ENCODE peak calls at places on chromosomes 11 and 22, in seven cellular contexts. One of them, this sample, is unnamed.

GRCh38 chr11:73612601-73613137 is 14.8 kb upstream of the FAM168A start:
- DNase-seq in CD8-positive, alpha-beta T cell: no peak
- DNase-seq in transverse colon: no peak
- DNase-seq in stimulated activated CD4-positive, alpha-beta T cell treated with anti-CD3 and anti-CD28 coated beads, Interleukin-15, amount 100 ng/mL, for 24 hours: no peak
- DNase-seq in naive thymus-derived CD8-positive, alpha-beta T cell: no peak
- DNase-seq in NCI-H2081: no peak
- DNase-seq in frontal cortex: no peak
- DNase-seq in this sample: no peak

GRCh38 chr11:61911701-61912529 is 5.5 kb downstream of the RAB3IL1 start:
- DNase-seq in frontal cortex: no peak
- DNase-seq in transverse colon: no peak
- DNase-seq in naive thymus-derived CD8-positive, alpha-beta T cell: no peak
- DNase-seq in stimulated activated CD4-positive, alpha-beta T cell treated with anti-CD3 and anti-CD28 coated beads, Interleukin-15, amount 100 ng/mL, for 24 hours: no peak
- DNase-seq in NCI-H2081: no peak
- DNase-seq in CD8-positive, alpha-beta T cell: no peak
- DNase-seq in this sample: no peak

GRCh38 chr22:44351685-44352377 is 39.1 kb upstream of the SHISAL1 start:
- DNase-seq in transverse colon: peak
- DNase-seq in naive thymus-derived CD8-positive, alpha-beta T cell: no peak
- DNase-seq in stimulated activated CD4-positive, alpha-beta T cell treated with anti-CD3 and anti-CD28 coated beads, Interleukin-15, amount 100 ng/mL, for 24 hours: peak
- DNase-seq in CD8-positive, alpha-beta T cell: no peak
- DNase-seq in frontal cortex: no peak
- DNase-seq in NCI-H2081: no peak
- DNase-seq in this sample: no peak

GRCh38 chr11:115132829-115133228 is 371.4 kb downstream of the CADM1 start:
- DNase-seq in stimulated activated CD4-positive, alpha-beta T cell treated with anti-CD3 and anti-CD28 coated beads, Interleukin-15, amount 100 ng/mL, for 24 hours: peak
- DNase-seq in transverse colon: peak
- DNase-seq in NCI-H2081: no peak
- DNase-seq in frontal cortex: no peak
- DNase-seq in naive thymus-derived CD8-positive, alpha-beta T cell: no peak
- DNase-seq in CD8-positive, alpha-beta T cell: no peak
- DNase-seq in this sample: no peak

GRCh38 chr22:30955153-30955552 is 13.4 kb downstream of the MORC2 start:
- DNase-seq in naive thymus-derived CD8-positive, alpha-beta T cell: no peak
- DNase-seq in NCI-H2081: no peak
- DNase-seq in CD8-positive, alpha-beta T cell: no peak
- DNase-seq in transverse colon: no peak
- DNase-seq in frontal cortex: no peak
- DNase-seq in stimulated activated CD4-positive, alpha-beta T cell treated with anti-CD3 and anti-CD28 coated beads, Interleukin-15, amount 100 ng/mL, for 24 hours: no peak
- DNase-seq in this sample: no peak

GRCh38 chr11:36148701-36149100 is 140.5 kb downstream of the COMMD9 start:
- DNase-seq in CD8-positive, alpha-beta T cell: no peak
- DNase-seq in naive thymus-derived CD8-positive, alpha-beta T cell: no peak
- DNase-seq in NCI-H2081: no peak
- DNase-seq in frontal cortex: no peak
- DNase-seq in stimulated activated CD4-positive, alpha-beta T cell treated with anti-CD3 and anti-CD28 coated beads, Interleukin-15, amount 100 ng/mL, for 24 hours: no peak
- DNase-seq in transverse colon: no peak
- DNase-seq in this sample: no peak

GRCh38 chr22:47394504-47395440 is 632.3 kb downstream of the TBC1D22A start:
- DNase-seq in frontal cortex: no peak
- DNase-seq in naive thymus-derived CD8-positive, alpha-beta T cell: no peak
- DNase-seq in transverse colon: no peak
- DNase-seq in NCI-H2081: no peak
- DNase-seq in stimulated activated CD4-positive, alpha-beta T cell treated with anti-CD3 and anti-CD28 coated beads, Interleukin-15, amount 100 ng/mL, for 24 hours: no peak
- DNase-seq in CD8-positive, alpha-beta T cell: no peak
- DNase-seq in this sample: no peak

GRCh38 chr11:44005076-44005800 is 42.5 kb upstream of the ACCSL start:
- DNase-seq in frontal cortex: no peak
- DNase-seq in NCI-H2081: peak
- DNase-seq in stimulated activated CD4-positive, alpha-beta T cell treated with anti-CD3 and anti-CD28 coated beads, Interleukin-15, amount 100 ng/mL, for 24 hours: no peak
- DNase-seq in naive thymus-derived CD8-positive, alpha-beta T cell: peak
- DNase-seq in transverse colon: no peak
- DNase-seq in CD8-positive, alpha-beta T cell: no peak
- DNase-seq in this sample: no peak

GRCh38 chr11:62146476-62147200 is 22.8 kb downstream of the INCENP start:
- DNase-seq in NCI-H2081: no peak
- DNase-seq in transverse colon: no peak
- DNase-seq in CD8-positive, alpha-beta T cell: no peak
- DNase-seq in frontal cortex: no peak
- DNase-seq in stimulated activated CD4-positive, alpha-beta T cell treated with anti-CD3 and anti-CD28 coated beads, Interleukin-15, amount 100 ng/mL, for 24 hours: no peak
- DNase-seq in naive thymus-derived CD8-positive, alpha-beta T cell: no peak
- DNase-seq in this sample: no peak

GRCh38 chr11:19447150-19447566 is 206.4 kb upstream of the E2F8 start:
- DNase-seq in NCI-H2081: no peak
- DNase-seq in transverse colon: no peak
- DNase-seq in frontal cortex: no peak
- DNase-seq in naive thymus-derived CD8-positive, alpha-beta T cell: no peak
- DNase-seq in CD8-positive, alpha-beta T cell: no peak
- DNase-seq in stimulated activated CD4-positive, alpha-beta T cell treated with anti-CD3 and anti-CD28 coated beads, Interleukin-15, amount 100 ng/mL, for 24 hours: no peak
- DNase-seq in this sample: no peak